ENCODE peak calls at places on chromosomes 7 and 10, in ten cellular contexts. U is nephron progenitor cell; P is NCI-H2081; Y is GM10248; I is heart right ventricle; K is GM23248; W is AML-193; F is AG04450; R is IMR-90; A is stimulated activated CD4-positive, alpha-beta T cell treated with anti-CD3 and anti-CD28 coated beads, Interleukin-2, amount 100 ng/mL, for 48 hours. B is an unnamed sample.

GRCh38 chr10:94212876-94213595 is 149.7 kb downstream of the NOC3L start:
- DNase-seq in P (no peak), W (no peak), K (peak), A (no peak), I (no peak), U (no peak), F (no peak), R (no peak), Y (no peak), B (no peak)

GRCh38 chr7:468141-468540 is 51.5 kb downstream of the PDGFA start:
- DNase-seq in W (no peak), F (no peak), K (no peak), P (no peak), Y (no peak), A (no peak), I (no peak), R (no peak), U (no peak), B (no peak)

GRCh38 chr7:77254915-77255314 is 55.3 kb upstream of the FGL2 start:
- DNase-seq in P (no peak), A (no peak), W (no peak), U (no peak), I (no peak), R (no peak), Y (no peak), K (no peak), F (no peak), B (no peak)

GRCh38 chr7:3636131-3636860 is 335.2 kb downstream of the SDK1 start:
- DNase-seq in Y (no peak), K (no peak), F (no peak), P (no peak), W (no peak), U (no peak), A (no peak), I (no peak), R (peak), B (no peak)

GRCh38 chr10:122267849-122268737 is 3.0 kb upstream of the BTBD16 start:
- DNase-seq in R (peak), U (peak), I (no peak), A (peak), W (peak), P (peak), K (peak), F (no peak), Y (peak), B (peak)

GRCh38 chr7:30238721-30239441 is 45.5 kb upstream of the ZNRF2 start:
- DNase-seq in U (no peak), R (no peak), K (peak), W (no peak), I (no peak), A (peak), Y (peak), P (peak), F (no peak), B (no peak)

GRCh38 chr10:5917305-5917704 is 27.3 kb downstream of the FBH1 start:
- DNase-seq in P (no peak), Y (no peak), I (no peak), U (no peak), R (no peak), K (no peak), W (no peak), A (no peak), F (no peak), B (no peak)

GRCh38 chr10:70418229-70418628 is 14.3 kb downstream of the EIF4EBP2 start:
- DNase-seq in I (no peak), Y (no peak), P (no peak), W (no peak), F (peak), U (no peak), A (no peak), K (peak), R (peak), B (no peak)

GRCh38 chr10:125161570-125162139 is 1.3 kb upstream of the CTBP2 start:
- DNase-seq in P (no peak), U (peak), R (peak), Y (peak), K (no peak), W (no peak), F (no peak), I (no peak), A (no peak), B (peak)

GRCh38 chr7:131011976-131012375 is 278.0 kb upstream of the KLF14 start:
- DNase-seq in A (no peak), F (peak), U (no peak), K (peak), R (peak), P (no peak), Y (no peak), W (peak), I (no peak), B (no peak)

GRCh38 chr7:70380315-70381027 is 751.5 kb upstream of the GALNT17 start:
- DNase-seq in W (no peak), A (no peak), P (no peak), U (no peak), Y (no peak), K (peak), F (no peak), R (no peak), I (peak), B (no peak)

GRCh38 chr7:107162466-107162865 is 6.3 kb upstream of the HBP1 start:
- DNase-seq in R (peak), I (no peak), W (no peak), U (no peak), Y (no peak), P (no peak), F (no peak), K (no peak), A (no peak), B (no peak)

GRCh38 chr10:12852732-12853131 is 148.8 kb downstream of the CCDC3 start:
- DNase-seq in P (no peak), R (no peak), A (no peak), F (no peak), U (no peak), K (no peak), I (no peak), Y (no peak), W (no peak), B (no peak)

GRCh38 chr7:41891967-41892755 is 189.3 kb upstream of the INHBA start:
- DNase-seq in R (no peak), Y (no peak), I (peak), A (no peak), K (no peak), P (no peak), U (peak), W (no peak), F (no peak), B (no peak)

GRCh38 chr10:114729103-114729659 is 71.1 kb upstream of the ABLIM1 start:
- DNase-seq in K (no peak), F (no peak), W (no peak), R (no peak), Y (no peak), A (no peak), P (no peak), U (no peak), I (no peak), B (no peak)

GRCh38 chr7:149854611-149855367 is 16.6 kb downstream of the ZNF862 start:
- DNase-seq in R (peak), A (no peak), U (peak), P (peak), I (peak), K (peak), Y (no peak), F (no peak), W (no peak), B (peak)

GRCh38 chr10:70661623-70662361 is 10.5 kb upstream of the ADAMTS14 start:
- DNase-seq in F (no peak), I (no peak), R (no peak), P (no peak), W (no peak), K (no peak), Y (no peak), U (no peak), A (no peak), B (no peak)

GRCh38 chr7:43234968-43235367 is 122.5 kb downstream of the HECW1 start:
- DNase-seq in U (no peak), R (no peak), W (no peak), P (no peak), I (no peak), F (no peak), A (no peak), K (no peak), Y (no peak), B (no peak)

B was measured in mesothelial cell of epicardium.